ENCODE peak calls at places on chromosomes 4 and X, in seven cellular contexts. O is ELF-1, V is Kasumi-1, Q is hepatocyte, L is GDM1, W is body of pancreas, N is WERI-Rb-1. M is an unnamed sample.

GRCh38 chr4:80265571-80266266 is 745 bp upstream of the FGF5 start:
- DNase-seq in N (peak), V (peak), O (peak), Q (peak), L (no peak), W (peak), M (no peak)

GRCh38 chr4:965766-966134 is 7.6 kb downstream of the DGKQ start:
- DNase-seq in L (no peak), V (no peak), Q (no peak), N (no peak), W (no peak), O (no peak), M (no peak)

GRCh38 chrX:57647020-57647419 is 33.0 kb downstream of the NLRP2B start:
- DNase-seq in N (no peak), L (no peak), V (no peak), W (no peak), Q (no peak), O (peak), M (no peak)

GRCh38 chr4:16900325-16900724 is 1.9 kb upstream of the LDB2 start:
- DNase-seq in V (no peak), L (no peak), W (no peak), O (no peak), N (no peak), Q (no peak), M (no peak)

GRCh38 chrX:4547218-4547836 is 833.9 kb upstream of the PRKX start:
- DNase-seq in W (peak), L (peak), N (peak), Q (peak), O (peak), V (peak), M (peak)

GRCh38 chr4:102535398-102536082 is 34.4 kb downstream of the NFKB1 start:
- DNase-seq in V (no peak), W (no peak), Q (no peak), O (no peak), L (no peak), N (no peak), M (no peak)

GRCh38 chr4:38130884-38131283 is 170.7 kb downstream of the PTTG2 start:
- DNase-seq in L (no peak), O (peak), N (peak), W (no peak), Q (no peak), V (no peak), M (no peak)

GRCh38 chr4:155509619-155510018 is 132.9 kb upstream of the MAP9 start:
- DNase-seq in Q (no peak), O (no peak), N (no peak), W (no peak), V (no peak), L (no peak), M (no peak)